ENCODE peak calls at places on chromosomes 1 and 21, in four cellular contexts. B is IMR-90, L is ovary, R is glutamatergic neuron. V is an unnamed sample.

GRCh38 chr1:1019122-1019999 is 559 bp upstream of the AGRN start:
- DNase-seq in B (peak; percentile 75), L (peak; percentile 81), R (peak; percentile 90), V (peak; percentile 86)

GRCh38 chr1:22250724-22251123 is 107.8 kb upstream of the WNT4 start:
- DNase-seq in B (no peak), L (peak; percentile 36), R (no peak), V (no peak)

GRCh38 chr1:92951141-92951582 is 10.1 kb downstream of the DIPK1A start:
- DNase-seq in B (peak; percentile 71), L (no peak), R (no peak), V (no peak)

GRCh38 chr1:224939844-224940425 is 10.5 kb downstream of the DNAH14 start:
- DNase-seq in B (no peak), L (no peak), R (no peak), V (no peak)

GRCh38 chr1:220922951-220923350 is 43.7 kb downstream of the HLX start:
- DNase-seq in B (no peak), L (no peak), R (peak; percentile 44), V (no peak)

GRCh38 chr1:210001751-210002150 is 63.7 kb downstream of the SYT14 start:
- DNase-seq in B (no peak), L (no peak), R (no peak), V (no peak)

GRCh38 chr1:34590211-34590623 is 164.6 kb upstream of the GJB5 start:
- DNase-seq in B (no peak), L (no peak), R (no peak), V (no peak)

GRCh38 chr1:94384485-94385353 is 33.5 kb upstream of the ABCD3 start:
- DNase-seq in B (no peak), L (no peak), R (no peak), V (no peak)

GRCh38 chr1:30923597-30923996 is 15.0 kb upstream of the SDC3 start:
- DNase-seq in B (no peak), L (no peak), R (no peak), V (no peak)

GRCh38 chr1:230011333-230012092 is 55.5 kb upstream of the GALNT2 start:
- DNase-seq in B (no peak), L (no peak), R (no peak), V (no peak)

GRCh38 chr1:106961671-106962070 is 94.8 kb upstream of the PRMT6 start:
- DNase-seq in B (no peak), L (no peak), R (no peak), V (no peak)

GRCh38 chr1:240491156-240491555 is 120.8 kb downstream of the GREM2 start:
- DNase-seq in B (peak; percentile 80), L (no peak), R (no peak), V (no peak)

GRCh38 chr1:52259886-52260285 is 106.1 kb downstream of the CC2D1B start:
- DNase-seq in B (peak; percentile 16), L (no peak), R (no peak), V (no peak)

GRCh38 chr1:164787834-164788231 is 228.8 kb downstream of the PBX1 start:
- DNase-seq in B (no peak), L (no peak), R (no peak), V (no peak)

GRCh38 chr21:34907783-34908423 is 141.2 kb downstream of the RUNX1 start:
- DNase-seq in B (no peak), L (no peak), R (no peak), V (no peak)

GRCh38 chr1:58781541-58782307 is 2.1 kb downstream of the JUN start:
- DNase-seq in B (peak; percentile 69), L (peak; percentile 79), R (peak; percentile 71), V (peak; percentile 63)

GRCh38 chr1:63877021-63877767 is 103.4 kb downstream of the ROR1 start:
- DNase-seq in B (no peak), L (no peak), R (no peak), V (no peak)

GRCh38 chr1:94798054-94798453 is 22.1 kb upstream of the SLC44A3 start:
- DNase-seq in B (no peak), L (no peak), R (no peak), V (no peak)

GRCh38 chr21:42991992-42992740 is 17.8 kb downstream of the PKNOX1 start:
- DNase-seq in B (peak; percentile 97), L (peak; percentile 82), R (no peak), V (no peak)

GRCh38 chr1:68571499-68571898 is 74.6 kb upstream of the DEPDC1 start:
- DNase-seq in B (no peak), L (no peak), R (no peak), V (no peak)

GRCh38 chr1:12104417-12104816 is 41.3 kb downstream of the TNFRSF8 start:
- DNase-seq in B (no peak), L (no peak), R (no peak), V (no peak)

GRCh38 chr1:110337704-110338199 is 1.4 kb upstream of the RBM15 start:
- DNase-seq in B (no peak), L (peak; percentile 24), R (peak; percentile 70), V (peak; percentile 51)

GRCh38 chr1:180168786-180169640 is 14.3 kb downstream of the QSOX1 start:
- DNase-seq in B (peak; percentile 22), L (no peak), R (peak; percentile 76), V (peak; percentile 48)

GRCh38 chr1:92933459-92933858 is 27.8 kb downstream of the DIPK1A start:
- DNase-seq in B (peak; percentile 47), L (no peak), R (no peak), V (no peak)

GRCh38 chr1:58035523-58035922 is 511.0 kb downstream of the OMA1 start:
- DNase-seq in B (no peak), L (no peak), R (no peak), V (no peak)

GRCh38 chr21:16040601-16041000 is 310.8 kb downstream of the USP25 start:
- DNase-seq in B (peak; percentile 55), L (no peak), R (no peak), V (no peak)

GRCh38 chr1:47507921-47508894 is 70.4 kb downstream of the FOXD2 start:
- DNase-seq in B (no peak), L (no peak), R (peak; percentile 56), V (peak; percentile 64)

GRCh38 chr1:102045752-102046151 is 49.0 kb upstream of the OLFM3 start:
- DNase-seq in B (no peak), L (no peak), R (no peak), V (no peak)

GRCh38 chr1:204308023-204308628 is 51.6 kb downstream of the PLEKHA6 start:
- DNase-seq in B (no peak), L (no peak), R (no peak), V (no peak)

GRCh38 chr1:115723756-115724155 is 44.8 kb downstream of the CASQ2 start:
- DNase-seq in B (no peak), L (no peak), R (no peak), V (no peak)
- TF ChIP-seq CTCF in B (no peak), L (no peak), R (no peak), V (no peak)

GRCh38 chr1:113517983-113518382 is 127.7 kb downstream of the MAGI3 start:
- DNase-seq in B (no peak), L (no peak), R (no peak), V (no peak)
- TF ChIP-seq CTCF in B (no peak), L (no peak), R (no peak), V (no peak)

DNA sequence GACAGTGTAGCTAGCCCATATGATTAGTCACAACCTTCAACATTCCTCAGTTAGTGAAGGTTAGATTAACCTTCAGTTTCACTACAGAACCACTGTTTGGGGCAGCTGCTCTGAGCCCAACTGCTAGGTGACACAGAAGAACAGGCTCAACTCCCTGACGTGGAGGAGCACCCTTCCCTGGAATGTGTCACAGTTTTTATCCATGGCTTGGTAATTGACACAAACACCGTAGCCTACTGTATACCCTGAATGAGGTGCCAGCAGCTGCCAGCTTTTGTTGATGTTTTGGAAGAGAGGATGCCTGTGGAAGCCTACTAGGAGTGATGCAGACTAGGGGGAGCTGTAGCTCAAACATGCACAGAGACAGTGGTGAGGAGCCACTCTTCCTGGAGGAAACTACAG is 56.6 kb upstream of the CR2 start:
- DNase-seq in B (no peak), L (no peak), R (no peak), V (no peak)
- TF ChIP-seq CTCF in B (no peak), L (no peak), R (no peak), V (no peak)

GRCh38 chr1:26848947-26849774 is 13.8 kb upstream of the SFN start:
- DNase-seq in B (peak; percentile 90), L (no peak), R (no peak), V (no peak)

GRCh38 chr1:26853600-26853999 is 9.3 kb upstream of the SFN start:
- DNase-seq in B (no peak), L (no peak), R (no peak), V (no peak)

GRCh38 chr1:26852701-26853100 is 10.2 kb upstream of the SFN start:
- DNase-seq in B (no peak), L (no peak), R (no peak), V (no peak)

GRCh38 chr1:26853156-26853555 is 9.8 kb upstream of the SFN start:
- DNase-seq in B (peak; percentile 80), L (peak; percentile 66), R (peak; percentile 95), V (peak; percentile 92)

GRCh38 chr1:26851106-26851684 is 11.8 kb upstream of the SFN start:
- DNase-seq in B (no peak), L (no peak), R (no peak), V (no peak)
- TF ChIP-seq CTCF in B (no peak), L (no peak), R (no peak), V (no peak)

V was measured in nephron progenitor cell.